ENCODE peak calls at places on chromosomes 2 and 18, in seven cellular contexts. One of them, this sample, is unnamed. For H3K4me1, the result is how much of the 10 kb centered on the place peaks cover.

GRCh38 chr2:182522930-182523541 is 96.2 kb upstream of the PDE1A start:
- DNase-seq in Peyer's patch: no peak
- DNase-seq in HCT116: no peak
- DNase-seq in cardiac muscle cell: no peak
- DNase-seq in CD8-positive, alpha-beta T cell: no peak
- DNase-seq in K562: no peak
- DNase-seq in A673: no peak
- DNase-seq in this sample: no peak

GRCh38 chr18:35075132-35075531 is 33.9 kb downstream of the MAPRE2 start:
- DNase-seq in CD8-positive, alpha-beta T cell: no peak
- DNase-seq in Peyer's patch: no peak
- DNase-seq in HCT116: no peak
- DNase-seq in A673: no peak
- DNase-seq in cardiac muscle cell: no peak
- DNase-seq in K562: no peak
- DNase-seq in this sample: no peak

GRCh38 chr2:200616193-200616592 is 30.4 kb downstream of the AOX1 start:
- DNase-seq in Peyer's patch: peak
- DNase-seq in HCT116: no peak
- DNase-seq in cardiac muscle cell: no peak
- DNase-seq in CD8-positive, alpha-beta T cell: no peak
- DNase-seq in A673: no peak
- DNase-seq in K562: no peak
- DNase-seq in this sample: no peak

GRCh38 chr2:63765117-63765516 is 76.6 kb upstream of the UGP2 start:
- DNase-seq in Peyer's patch: no peak
- DNase-seq in A673: no peak
- DNase-seq in CD8-positive, alpha-beta T cell: no peak
- DNase-seq in K562: no peak
- DNase-seq in HCT116: no peak
- DNase-seq in cardiac muscle cell: no peak
- DNase-seq in this sample: no peak

GRCh38 chr2:8174641-8175257 is 507.1 kb upstream of the ID2 start:
- DNase-seq in K562: no peak
- DNase-seq in CD8-positive, alpha-beta T cell: no peak
- DNase-seq in A673: no peak
- DNase-seq in HCT116: no peak
- DNase-seq in cardiac muscle cell: no peak
- DNase-seq in Peyer's patch: no peak
- DNase-seq in this sample: no peak

GRCh38 chr18:36256094-36256493 is 41.4 kb upstream of the FHOD3 start:
- DNase-seq in CD8-positive, alpha-beta T cell: no peak
- DNase-seq in HCT116: no peak
- DNase-seq in cardiac muscle cell: no peak
- DNase-seq in K562: no peak
- DNase-seq in Peyer's patch: no peak
- DNase-seq in A673: no peak
- DNase-seq in this sample: no peak

GRCh38 chr2:32718752-32719151 is 90.9 kb downstream of the TTC27 start:
- DNase-seq in HCT116: no peak
- DNase-seq in cardiac muscle cell: no peak
- DNase-seq in A673: no peak
- DNase-seq in Peyer's patch: no peak
- DNase-seq in K562: no peak
- DNase-seq in CD8-positive, alpha-beta T cell: no peak
- DNase-seq in this sample: no peak

GRCh38 chr2:98477036-98477435 is 32.4 kb downstream of the INPP4A start:
- DNase-seq in CD8-positive, alpha-beta T cell: no peak
- DNase-seq in cardiac muscle cell: no peak
- DNase-seq in Peyer's patch: peak
- DNase-seq in K562: no peak
- DNase-seq in HCT116: no peak
- DNase-seq in A673: no peak
- DNase-seq in this sample: no peak

GRCh38 chr2:6835467-6835866 is 30.2 kb downstream of the CMPK2 start:
- DNase-seq in K562: peak
- DNase-seq in HCT116: no peak
- DNase-seq in Peyer's patch: no peak
- DNase-seq in A673: no peak
- DNase-seq in cardiac muscle cell: no peak
- DNase-seq in CD8-positive, alpha-beta T cell: no peak
- DNase-seq in this sample: no peak

GRCh38 chr2:100043246-100043890 is 99.0 kb downstream of the AFF3 start:
- DNase-seq in Peyer's patch: no peak
- DNase-seq in K562: no peak
- DNase-seq in A673: no peak
- DNase-seq in HCT116: no peak
- DNase-seq in cardiac muscle cell: no peak
- DNase-seq in CD8-positive, alpha-beta T cell: no peak
- DNase-seq in this sample: no peak

GRCh38 chr2:134137182-134137595 is 116.7 kb upstream of the MGAT5 start:
- DNase-seq in CD8-positive, alpha-beta T cell: no peak
- DNase-seq in HCT116: no peak
- DNase-seq in Peyer's patch: no peak
- DNase-seq in cardiac muscle cell: peak
- DNase-seq in A673: peak
- DNase-seq in K562: no peak
- DNase-seq in this sample: no peak

GRCh38 chr18:49819768-49820662 is 6.7 kb upstream of the ACAA2 start:
- DNase-seq in K562: no peak
- DNase-seq in cardiac muscle cell: no peak
- DNase-seq in HCT116: no peak
- DNase-seq in CD8-positive, alpha-beta T cell: peak
- DNase-seq in Peyer's patch: peak
- DNase-seq in A673: no peak
- DNase-seq in this sample: peak

GRCh38 chr2:64751286-64752260 is 97.9 kb upstream of the SERTAD2 start:
- DNase-seq in HCT116: peak
- DNase-seq in K562: peak
- DNase-seq in CD8-positive, alpha-beta T cell: no peak
- DNase-seq in Peyer's patch: peak
- DNase-seq in cardiac muscle cell: peak
- DNase-seq in A673: peak
- DNase-seq in this sample: peak

GRCh38 chr2:77512521-77512920 is 9.7 kb downstream of the LRRTM4 start:
- DNase-seq in cardiac muscle cell: no peak
- DNase-seq in K562: no peak
- DNase-seq in A673: peak
- DNase-seq in CD8-positive, alpha-beta T cell: no peak
- DNase-seq in Peyer's patch: no peak
- DNase-seq in HCT116: no peak
- DNase-seq in this sample: no peak

GRCh38 chr2:121197369-121198091 is 87.5 kb downstream of the TFCP2L1 start:
- DNase-seq in HCT116: no peak
- DNase-seq in cardiac muscle cell: no peak
- DNase-seq in K562: no peak
- DNase-seq in CD8-positive, alpha-beta T cell: no peak
- DNase-seq in A673: no peak
- DNase-seq in Peyer's patch: peak
- DNase-seq in this sample: no peak

GRCh38 chr2:48424356-48424755 is 105.6 kb upstream of the STON1 start:
- DNase-seq in cardiac muscle cell: no peak
- DNase-seq in HCT116: no peak
- DNase-seq in Peyer's patch: no peak
- DNase-seq in CD8-positive, alpha-beta T cell: no peak
- DNase-seq in K562: no peak
- DNase-seq in A673: no peak
- DNase-seq in this sample: no peak

GRCh38 chr18:67596003-67596402 is 79.5 kb upstream of the DSEL start:
- DNase-seq in K562: no peak
- DNase-seq in Peyer's patch: no peak
- DNase-seq in cardiac muscle cell: no peak
- DNase-seq in CD8-positive, alpha-beta T cell: no peak
- DNase-seq in HCT116: no peak
- DNase-seq in A673: no peak
- DNase-seq in this sample: no peak

GRCh38 chr2:150767924-150768801 is 280.7 kb upstream of the RND3 start:
- DNase-seq in CD8-positive, alpha-beta T cell: no peak
- DNase-seq in HCT116: no peak
- DNase-seq in A673: no peak
- DNase-seq in K562: no peak
- DNase-seq in Peyer's patch: no peak
- DNase-seq in cardiac muscle cell: no peak
- DNase-seq in this sample: no peak

GRCh38 chr2:228841877-228842276 is 429.2 kb downstream of the PID1 start:
- DNase-seq in HCT116: no peak
- DNase-seq in cardiac muscle cell: no peak
- DNase-seq in K562: no peak
- DNase-seq in CD8-positive, alpha-beta T cell: no peak
- DNase-seq in Peyer's patch: no peak
- DNase-seq in A673: no peak
- DNase-seq in this sample: no peak

GRCh38 chr2:127182626-127183458 is 37.3 kb downstream of the CYP27C1 start:
- DNase-seq in HCT116: no peak
- DNase-seq in Peyer's patch: no peak
- DNase-seq in CD8-positive, alpha-beta T cell: no peak
- DNase-seq in A673: no peak
- DNase-seq in cardiac muscle cell: no peak
- DNase-seq in K562: no peak
- DNase-seq in this sample: no peak

GRCh38 chr2:146754606-146755005 is 1090.2 kb upstream of the ACVR2A start:
- DNase-seq in A673: no peak
- DNase-seq in Peyer's patch: no peak
- DNase-seq in HCT116: no peak
- DNase-seq in CD8-positive, alpha-beta T cell: no peak
- DNase-seq in cardiac muscle cell: no peak
- DNase-seq in K562: no peak
- DNase-seq in this sample: no peak

GRCh38 chr18:58310517-58310916 is 266.5 kb downstream of the NEDD4L start:
- DNase-seq in cardiac muscle cell: no peak
- DNase-seq in CD8-positive, alpha-beta T cell: no peak
- DNase-seq in Peyer's patch: peak
- DNase-seq in HCT116: no peak
- DNase-seq in K562: no peak
- DNase-seq in A673: no peak
- DNase-seq in this sample: peak

GRCh38 chr18:39841133-39842041 is 2113.6 kb upstream of the PIK3C3 start:
- DNase-seq in K562: no peak
- DNase-seq in HCT116: peak
- DNase-seq in A673: peak
- DNase-seq in Peyer's patch: peak
- DNase-seq in CD8-positive, alpha-beta T cell: no peak
- DNase-seq in cardiac muscle cell: peak
- DNase-seq in this sample: no peak

GRCh38 chr2:121002597-121002996 is 266.9 kb downstream of the GLI2 start:
- DNase-seq in CD8-positive, alpha-beta T cell: no peak
- DNase-seq in K562: no peak
- DNase-seq in HCT116: no peak
- DNase-seq in Peyer's patch: no peak
- DNase-seq in A673: no peak
- DNase-seq in cardiac muscle cell: no peak
- DNase-seq in this sample: no peak

GRCh38 chr18:63603772-63604171 is 16.6 kb downstream of the SERPINB13 start:
- DNase-seq in CD8-positive, alpha-beta T cell: no peak
- DNase-seq in Peyer's patch: no peak
- DNase-seq in HCT116: no peak
- DNase-seq in A673: no peak
- DNase-seq in K562: no peak
- DNase-seq in cardiac muscle cell: no peak
- DNase-seq in this sample: no peak

GRCh38 chr2:120470041-120470716 is 124.2 kb downstream of the INHBB start:
- DNase-seq in HCT116: no peak
- DNase-seq in Peyer's patch: peak
- DNase-seq in K562: no peak
- DNase-seq in A673: no peak
- DNase-seq in cardiac muscle cell: no peak
- DNase-seq in CD8-positive, alpha-beta T cell: no peak
- DNase-seq in this sample: no peak

GRCh38 chr2:23618696-23619530 is 233.9 kb downstream of the KLHL29 start:
- DNase-seq in A673: no peak
- DNase-seq in Peyer's patch: no peak
- DNase-seq in K562: no peak
- DNase-seq in cardiac muscle cell: no peak
- DNase-seq in CD8-positive, alpha-beta T cell: no peak
- DNase-seq in HCT116: no peak
- DNase-seq in this sample: no peak
- H3K4me1 ChIP-seq in A673: under half
- H3K4me1 ChIP-seq in Peyer's patch: under half
- H3K4me1 ChIP-seq in K562: under half
- H3K4me1 ChIP-seq in cardiac muscle cell: under half
- H3K4me1 ChIP-seq in CD8-positive, alpha-beta T cell: under half
- H3K4me1 ChIP-seq in HCT116: under half
- H3K4me1 ChIP-seq in this sample: under half

GRCh38 chr18:55110436-55110835 is 151.2 kb upstream of the CCDC68 start:
- DNase-seq in HCT116: no peak
- DNase-seq in Peyer's patch: no peak
- DNase-seq in K562: no peak
- DNase-seq in A673: no peak
- DNase-seq in CD8-positive, alpha-beta T cell: no peak
- DNase-seq in cardiac muscle cell: no peak
- DNase-seq in this sample: no peak
- H3K27ac ChIP-seq in HCT116: no peak
- H3K27ac ChIP-seq in Peyer's patch: no peak
- H3K27ac ChIP-seq in K562: no peak
- H3K27ac ChIP-seq in A673: no peak
- H3K27ac ChIP-seq in CD8-positive, alpha-beta T cell: no peak
- H3K27ac ChIP-seq in cardiac muscle cell: no peak
- H3K27ac ChIP-seq in this sample: no peak

DNA sequence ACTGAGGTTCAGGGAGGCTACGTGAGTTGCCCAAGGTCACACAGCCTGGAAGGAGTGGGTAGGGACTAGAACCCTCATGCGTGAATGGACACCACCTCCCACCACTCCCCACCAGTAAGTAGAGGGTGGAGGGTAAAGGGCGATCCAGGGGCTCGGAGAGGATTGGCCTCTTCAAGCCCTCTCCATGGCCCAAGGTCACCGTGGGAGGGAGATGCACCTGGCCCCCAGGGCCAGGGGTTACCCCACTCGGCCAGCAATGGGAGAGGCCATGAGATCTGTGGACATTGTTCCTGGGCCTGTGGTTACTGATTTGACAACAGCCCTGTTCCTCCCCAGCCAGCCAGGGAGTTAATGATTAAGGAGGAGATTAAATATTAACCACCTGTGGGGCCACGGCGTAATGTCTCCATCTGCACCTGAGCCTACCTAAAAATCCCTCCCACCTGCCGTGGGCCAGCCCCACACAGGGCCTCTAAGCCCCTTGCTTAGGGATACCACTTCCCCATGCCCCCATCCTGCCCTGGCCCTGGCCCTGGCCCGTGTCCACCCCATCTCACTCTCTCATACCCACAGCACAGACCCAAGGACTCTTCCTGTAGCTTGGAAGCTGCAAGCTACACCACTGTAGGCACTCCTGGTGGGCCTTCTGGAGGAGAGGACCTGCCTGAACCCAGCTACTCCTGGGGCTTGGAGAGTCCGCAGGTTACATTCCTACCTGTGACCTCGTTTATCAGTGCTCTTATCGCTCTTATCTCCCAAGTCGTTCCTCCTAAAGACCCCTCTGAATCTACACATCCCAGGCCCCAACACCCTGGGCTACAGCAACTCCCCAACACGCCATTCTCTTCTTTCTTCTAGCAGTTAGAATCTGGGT is 32.2 kb downstream of the ZFP36L2 start:
- DNase-seq in CD8-positive, alpha-beta T cell: no peak
- DNase-seq in cardiac muscle cell: no peak
- DNase-seq in HCT116: no peak
- DNase-seq in A673: no peak
- DNase-seq in Peyer's patch: peak
- DNase-seq in K562: no peak
- DNase-seq in this sample: no peak
- H3K4me3 ChIP-seq in CD8-positive, alpha-beta T cell: peak
- H3K4me3 ChIP-seq in cardiac muscle cell: no peak
- H3K4me3 ChIP-seq in HCT116: no peak
- H3K4me3 ChIP-seq in A673: no peak
- H3K4me3 ChIP-seq in Peyer's patch: peak
- H3K4me3 ChIP-seq in K562: no peak
- H3K4me3 ChIP-seq in this sample: peak

GRCh38 chr2:55010149-55010591 is 40.1 kb downstream of the RTN4 start:
- DNase-seq in A673: peak
- DNase-seq in Peyer's patch: peak
- DNase-seq in K562: no peak
- DNase-seq in HCT116: no peak
- DNase-seq in cardiac muscle cell: no peak
- DNase-seq in CD8-positive, alpha-beta T cell: peak
- DNase-seq in this sample: no peak
- H3K4me1 ChIP-seq in A673: half or more
- H3K4me1 ChIP-seq in Peyer's patch: half or more
- H3K4me1 ChIP-seq in K562: under half
- H3K4me1 ChIP-seq in HCT116: under half
- H3K4me1 ChIP-seq in cardiac muscle cell: half or more
- H3K4me1 ChIP-seq in CD8-positive, alpha-beta T cell: half or more
- H3K4me1 ChIP-seq in this sample: under half